ENCODE peak calls at places on chromosomes 6 and 20, in six cellular contexts. F, J, D, W, U and B are unnamed samples.

GRCh38 chr6:137819740-137820139 is 47.3 kb upstream of the TNFAIP3 start:
- DNase-seq in F (no peak), J (no peak), D (no peak), W (no peak), U (no peak), B (no peak)

GRCh38 chr20:63301671-63302070 is 8.7 kb downstream of the COL20A1 start:
- DNase-seq in F (no peak), J (no peak), D (no peak), W (no peak), U (no peak), B (no peak)

GRCh38 chr6:34301408-34301807 is 52.6 kb upstream of the SMIM29 start:
- DNase-seq in F (peak; percentile 86), J (peak; percentile 59), D (peak; percentile 49), W (no peak), U (peak; percentile 32), B (no peak)

GRCh38 chr6:73565767-73566485 is 45.1 kb upstream of the EEF1A1 start:
- DNase-seq in F (no peak), J (peak; percentile 42), D (no peak), W (no peak), U (no peak), B (no peak)

GRCh38 chr6:154213782-154214181 is 142.8 kb downstream of the IPCEF1 start:
- DNase-seq in F (no peak), J (no peak), D (no peak), W (no peak), U (no peak), B (no peak)

GRCh38 chr6:48471326-48471725 is 360.3 kb upstream of the PTCHD4 start:
- DNase-seq in F (no peak), J (no peak), D (no peak), W (no peak), U (no peak), B (no peak)

GRCh38 chr6:88165087-88165876 is 865 bp downstream of the CNR1 start:
- DNase-seq in F (no peak), J (no peak), D (no peak), W (no peak), U (peak; percentile 5), B (no peak)

GRCh38 chr6:6221829-6222535 is 98.5 kb downstream of the F13A1 start:
- DNase-seq in F (no peak), J (no peak), D (no peak), W (no peak), U (peak; percentile 34), B (no peak)

GRCh38 chr6:108737594-108738546 is 110.4 kb upstream of the ARMC2 start:
- DNase-seq in F (peak; percentile 81), J (peak; percentile 99), D (no peak), W (peak; percentile 86), U (peak; percentile 77), B (peak; percentile 94)

GRCh38 chr20:58701431-58702160 is 9.0 kb downstream of the NPEPL1 start:
- DNase-seq in F (peak; percentile 60), J (no peak), D (peak; percentile 8), W (no peak), U (no peak), B (no peak)

GRCh38 chr20:63092660-63093215 is 86.0 kb upstream of the BHLHE23 start:
- DNase-seq in F (peak; percentile 51), J (no peak), D (peak; percentile 6), W (no peak), U (no peak), B (no peak)

GRCh38 chr20:17648782-17649730 is 33.0 kb downstream of the RRBP1 start:
- DNase-seq in F (peak; percentile 66), J (no peak), D (peak; percentile 75), W (no peak), U (no peak), B (no peak)

GRCh38 chr20:43189614-43190331 is at the start of gene PTPRT:
- DNase-seq in F (no peak), J (no peak), D (no peak), W (no peak), U (no peak), B (no peak)

GRCh38 chr6:140572129-140572528 is 1197.7 kb upstream of the CITED2 start:
- DNase-seq in F (no peak), J (peak; percentile 67), D (no peak), W (no peak), U (no peak), B (peak; percentile 33)

GRCh38 chr6:107866606-107867301 is 42.6 kb upstream of the SCML4 start:
- DNase-seq in F (no peak), J (peak; percentile 38), D (no peak), W (peak; percentile 8), U (peak; percentile 54), B (no peak)

GRCh38 chr6:131001113-131001776 is 61.8 kb downstream of the EPB41L2 start:
- DNase-seq in F (no peak), J (no peak), D (no peak), W (no peak), U (no peak), B (no peak)

GRCh38 chr6:131003419-131004386 is 59.3 kb downstream of the EPB41L2 start:
- DNase-seq in F (no peak), J (no peak), D (no peak), W (no peak), U (no peak), B (no peak)

GRCh38 chr6:131001945-131002661 is 60.9 kb downstream of the EPB41L2 start:
- DNase-seq in F (no peak), J (no peak), D (no peak), W (no peak), U (no peak), B (no peak)

GRCh38 chr6:131007286-131007685 is 55.8 kb downstream of the EPB41L2 start:
- DNase-seq in F (no peak), J (no peak), D (no peak), W (no peak), U (no peak), B (no peak)

DNA sequence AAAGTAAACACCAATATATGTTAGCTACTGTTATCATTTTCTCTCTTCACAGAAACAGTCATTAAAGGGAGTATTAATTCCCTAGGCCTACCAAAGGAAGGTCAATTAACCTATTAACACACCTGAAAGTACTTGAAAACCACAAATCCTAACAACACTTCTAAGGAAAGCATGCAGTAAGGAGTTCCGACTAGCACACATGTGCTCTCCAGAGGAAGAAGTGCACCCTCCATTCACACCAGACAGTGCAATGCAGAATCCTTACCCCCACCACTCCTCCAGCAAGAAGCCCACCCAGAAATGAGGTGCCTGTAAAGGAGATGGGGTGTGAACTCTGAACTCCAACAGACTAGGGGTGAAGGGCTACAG is 58.7 kb downstream of the EPB41L2 start:
- DNase-seq in F (no peak), J (no peak), D (no peak), W (no peak), U (no peak), B (no peak)
- H3K27ac ChIP-seq in F (no peak overlapping the region), J (no peak overlapping the region), D (no peak overlapping the region), W (no peak overlapping the region), U (peak overlapping the region; percentile 5), B (no peak overlapping the region)

GRCh38 chr6:53041356-53041755 is 23.8 kb upstream of the FBXO9 start:
- DNase-seq in F (no peak), J (peak; percentile 59), D (no peak), W (no peak), U (no peak), B (no peak)
- H3K27ac ChIP-seq in F (no peak overlapping the region), J (peak overlapping the region; percentile 87), D (no peak overlapping the region), W (peak overlapping the region; percentile 17), U (peak overlapping the region; percentile 42), B (no peak overlapping the region)

GRCh38 chr20:49285233-49285668 is 7.4 kb upstream of the ZNFX1 start:
- DNase-seq in F (no peak), J (no peak), D (no peak), W (no peak), U (no peak), B (no peak)
- H3K27ac ChIP-seq in F (no peak overlapping the region), J (no peak overlapping the region), D (no peak overlapping the region), W (peak overlapping the region; percentile 10), U (peak overlapping the region; percentile 87), B (peak overlapping the region; percentile 93)

GRCh38 chr6:81700414-81700813 is 52.1 kb downstream of the TENT5A start:
- DNase-seq in F (no peak), J (no peak), D (no peak), W (no peak), U (no peak), B (no peak)
- H3K27ac ChIP-seq in F (no peak overlapping the region), J (no peak overlapping the region), D (no peak overlapping the region), W (no peak overlapping the region), U (no peak overlapping the region), B (no peak overlapping the region)

GRCh38 chr6:111379302-111379701 is 103.7 kb downstream of the REV3L start:
- DNase-seq in F (no peak), J (no peak), D (no peak), W (no peak), U (no peak), B (no peak)

GRCh38 chr6:111381126-111381525 is 101.9 kb downstream of the REV3L start:
- DNase-seq in F (no peak), J (no peak), D (no peak), W (no peak), U (no peak), B (no peak)

GRCh38 chr6:111379831-111380230 is 103.2 kb downstream of the REV3L start:
- DNase-seq in F (no peak), J (no peak), D (no peak), W (no peak), U (no peak), B (no peak)

GRCh38 chr6:111377558-111378120 is 105.4 kb downstream of the REV3L start:
- DNase-seq in F (no peak), J (no peak), D (no peak), W (no peak), U (no peak), B (no peak)

GRCh38 chr6:111382476-111383294 is 100.3 kb downstream of the REV3L start:
- DNase-seq in F (peak; percentile 80), J (no peak), D (no peak), W (no peak), U (no peak), B (no peak)
- H3K27ac ChIP-seq in F (peak overlapping the region; percentile 61), J (no peak overlapping the region), D (no peak overlapping the region), W (no peak overlapping the region), U (no peak overlapping the region), B (no peak overlapping the region)

DNA sequence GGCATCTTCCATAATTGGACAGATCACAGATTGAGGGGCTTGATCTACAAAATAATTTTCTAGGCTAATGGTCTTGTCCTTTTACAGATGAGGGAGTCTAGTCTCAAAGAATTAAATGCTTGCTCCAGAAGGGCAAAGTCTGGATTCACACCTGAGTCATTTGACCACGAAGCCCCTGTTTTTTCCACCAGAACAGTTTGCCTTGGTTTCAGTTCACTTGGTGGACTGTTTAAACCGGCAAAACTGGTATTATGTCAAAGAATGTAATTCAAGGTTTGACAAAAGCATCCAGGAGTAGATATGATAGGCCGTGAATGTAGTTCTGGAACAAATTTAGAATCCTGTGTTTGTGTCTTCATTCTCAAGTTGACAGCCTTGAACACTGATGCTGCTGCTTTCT is 3.3 kb downstream of the MYO6 start:
- DNase-seq in F (no peak), J (no peak), D (no peak), W (no peak), U (peak; percentile 36), B (no peak)
- H3K27ac ChIP-seq in F (no peak overlapping the region), J (no peak overlapping the region), D (no peak overlapping the region), W (no peak overlapping the region), U (peak overlapping the region; percentile 100), B (peak overlapping the region; percentile 89)